ENCODE peak calls at places on chromosomes 6 and 20, in nine cellular contexts. V is HCT116, D is psoas muscle, X is cardiac muscle cell, W is cardiac fibroblast, J is fibroblast of pulmonary artery, B is GM23338, A is fibroblast of mammary gland, S is pancreas. G is an unnamed sample.

GRCh38 chr6:7156666-7157278 is 49.0 kb downstream of the RREB1 start:
- DNase-seq in X (no peak), J (no peak), W (peak), V (no peak), D (peak), B (no peak), A (peak), S (no peak), G (peak)

GRCh38 chr6:35014786-35015185 is 125.7 kb downstream of the ANKS1A start:
- DNase-seq in B (no peak), S (no peak), J (peak), W (peak), X (no peak), A (peak), D (no peak), V (peak), G (peak)

GRCh38 chr6:139855741-139856206 is 481.3 kb upstream of the CITED2 start:
- DNase-seq in V (no peak), B (no peak), D (no peak), W (peak), S (no peak), J (no peak), A (no peak), X (no peak), G (no peak)

GRCh38 chr6:150451767-150452641 is 83.2 kb downstream of the IYD start:
- DNase-seq in X (peak), A (no peak), B (no peak), S (no peak), D (no peak), W (no peak), J (no peak), V (no peak), G (no peak)

GRCh38 chr6:3913077-3913957 is 64.1 kb downstream of the FAM50B start:
- DNase-seq in B (no peak), D (no peak), V (peak), S (peak), A (peak), X (no peak), W (peak), J (peak), G (peak)

GRCh38 chr20:3174442-3175263 is 1.3 kb upstream of the LZTS3 start:
- DNase-seq in V (peak), W (no peak), B (peak), J (peak), A (peak), S (no peak), X (no peak), D (no peak), G (peak)

GRCh38 chr6:154161689-154162088 is 122.6 kb downstream of the OPRM1 start:
- DNase-seq in V (no peak), X (no peak), W (no peak), J (no peak), B (no peak), A (no peak), S (no peak), D (no peak), G (no peak)

GRCh38 chr6:17470953-17471335 is 77.5 kb downstream of the CAP2 start:
- DNase-seq in A (peak), D (no peak), B (no peak), V (no peak), X (no peak), S (no peak), J (peak), W (peak), G (peak)

GRCh38 chr6:144449911-144450690 is 165.0 kb downstream of the UTRN start:
- DNase-seq in X (no peak), V (no peak), A (no peak), S (no peak), B (peak), W (no peak), D (no peak), J (no peak), G (peak)

GRCh38 chr6:12543953-12544352 is 172.6 kb upstream of the PHACTR1 start:
- DNase-seq in S (peak), A (no peak), B (no peak), D (no peak), J (no peak), X (no peak), W (no peak), V (no peak), G (no peak)

GRCh38 chr6:37980222-37980595 is 160.7 kb downstream of the ZFAND3 start:
- DNase-seq in A (no peak), W (peak), X (no peak), B (no peak), S (no peak), V (no peak), J (peak), D (no peak), G (no peak)

GRCh38 chr6:1993049-1993448 is 252.4 kb downstream of the GMDS start:
- DNase-seq in B (no peak), A (peak), X (no peak), J (no peak), W (no peak), D (no peak), V (no peak), S (no peak), G (peak)

DNA sequence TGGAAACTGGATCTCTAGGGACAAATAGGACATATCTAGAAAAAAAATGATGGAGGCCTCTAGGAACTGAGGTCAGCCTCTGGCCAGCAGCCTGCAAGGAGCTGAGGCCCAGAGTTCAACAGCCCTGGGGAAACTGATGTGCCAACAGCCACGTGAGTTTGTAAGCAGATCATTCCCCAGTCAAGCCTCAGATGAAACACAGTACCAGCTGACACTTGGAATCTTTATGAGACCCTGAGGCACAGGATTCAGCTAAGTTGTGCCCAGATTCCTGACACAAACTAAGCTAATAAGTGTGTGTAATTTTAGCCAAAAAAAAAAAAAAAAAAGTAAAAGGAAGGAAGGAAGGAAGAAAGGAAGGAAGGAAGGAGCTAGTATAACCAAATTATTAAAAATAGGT is 1059.8 kb upstream of the MAP3K7 start:
- DNase-seq in J (no peak), D (no peak), X (no peak), S (no peak), B (no peak), A (no peak), W (no peak), V (no peak), G (no peak)
- TF ChIP-seq CTCF in J (no peak), D (no peak), X (no peak), S (no peak), B (no peak), A (no peak), W (no peak), V (no peak), G (no peak)

GRCh38 chr20:18523066-18523465 is 15.3 kb downstream of the SEC23B start:
- DNase-seq in J (no peak), B (no peak), S (no peak), V (no peak), W (no peak), X (no peak), A (no peak), D (no peak), G (no peak)

GRCh38 chr20:18527339-18527738 is 19.6 kb downstream of the SEC23B start:
- DNase-seq in B (no peak), J (no peak), W (no peak), X (no peak), V (no peak), S (no peak), A (no peak), D (no peak), G (no peak)

GRCh38 chr20:18527836-18528235 is 20.1 kb downstream of the SEC23B start:
- DNase-seq in V (no peak), A (peak), X (no peak), W (no peak), J (no peak), S (no peak), B (no peak), D (no peak), G (peak)

DNA sequence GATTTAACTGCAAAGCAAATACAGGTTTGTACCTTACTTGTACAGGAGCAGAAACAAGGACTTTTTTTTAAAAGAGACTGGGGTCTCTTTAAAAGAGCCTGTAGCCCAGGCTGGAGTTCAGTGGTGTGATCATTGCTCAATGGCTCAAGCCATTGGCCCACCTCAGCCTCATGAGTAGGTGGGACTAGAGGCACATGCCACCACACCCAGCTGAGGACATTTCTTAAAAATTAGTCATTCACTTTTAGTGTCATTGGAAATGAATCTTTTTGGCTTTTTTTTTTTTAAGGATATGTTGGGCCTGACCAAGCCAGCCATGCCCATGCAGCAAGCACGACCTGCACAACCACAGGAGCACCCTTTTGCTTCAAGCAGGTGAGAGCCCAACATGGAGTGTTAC is 16.9 kb downstream of the SEC23B start:
- DNase-seq in B (no peak), J (peak), A (peak), X (no peak), V (no peak), W (peak), S (no peak), D (no peak), G (peak)
- H3K4me3 ChIP-seq in B (no peak), J (no peak), A (no peak), X (no peak), V (no peak), W (no peak), S (no peak), D (no peak), G (no peak)

GRCh38 chr6:30238178-30238795 is 25.1 kb upstream of the TRIM26 start:
- DNase-seq in J (peak), A (peak), X (no peak), S (no peak), W (peak), V (peak), D (no peak), B (peak), G (peak)
- TF ChIP-seq CTCF in J (peak), A (peak), X (peak), S (no peak), W (peak), V (peak), D (peak), B (peak), G (peak)

GRCh38 chr6:28125396-28125795 is 987 bp downstream of the ZSCAN16 start:
- DNase-seq in S (no peak), V (no peak), D (no peak), A (no peak), J (no peak), B (no peak), W (no peak), X (no peak), G (no peak)

GRCh38 chr6:28124350-28124970 is at the start of gene ZSCAN16:
- DNase-seq in D (peak), V (peak), J (peak), S (peak), W (peak), B (peak), A (peak), X (peak), G (peak)

DNA sequence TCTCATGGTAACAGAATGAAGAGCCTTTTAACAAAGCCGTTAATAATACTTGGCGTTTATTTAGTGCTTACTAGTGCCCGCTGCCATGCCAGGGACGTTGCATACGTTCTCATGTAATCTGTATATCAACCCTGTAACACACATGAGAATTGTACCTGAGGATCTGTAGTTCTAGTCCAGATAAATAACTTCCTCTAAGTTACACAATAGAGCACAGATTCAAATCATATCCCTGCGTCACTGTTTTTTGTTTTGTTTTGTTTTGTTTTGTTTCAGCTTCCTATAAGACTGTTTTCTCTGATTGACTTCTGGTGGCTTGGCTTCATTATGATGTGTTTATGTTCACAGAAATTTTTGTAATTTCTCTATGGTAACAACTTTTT is 553 bp downstream of the ZSCAN16 start:
- DNase-seq in W (no peak), X (no peak), D (no peak), A (no peak), V (no peak), S (no peak), B (no peak), J (no peak), G (no peak)
- H3K4me3 ChIP-seq in W (peak), X (peak), D (peak), A (peak), V (peak), S (peak), B (peak), J (peak), G (peak)

GRCh38 chr6:14804444-14805210 is 441.2 kb upstream of the JARID2 start:
- DNase-seq in V (no peak), X (peak), B (no peak), S (peak), A (peak), J (peak), D (peak), W (peak), G (peak)
- TF ChIP-seq CTCF in V (no peak), X (peak), B (no peak), S (no peak), A (no peak), J (no peak), D (no peak), W (no peak), G (no peak)

DNA sequence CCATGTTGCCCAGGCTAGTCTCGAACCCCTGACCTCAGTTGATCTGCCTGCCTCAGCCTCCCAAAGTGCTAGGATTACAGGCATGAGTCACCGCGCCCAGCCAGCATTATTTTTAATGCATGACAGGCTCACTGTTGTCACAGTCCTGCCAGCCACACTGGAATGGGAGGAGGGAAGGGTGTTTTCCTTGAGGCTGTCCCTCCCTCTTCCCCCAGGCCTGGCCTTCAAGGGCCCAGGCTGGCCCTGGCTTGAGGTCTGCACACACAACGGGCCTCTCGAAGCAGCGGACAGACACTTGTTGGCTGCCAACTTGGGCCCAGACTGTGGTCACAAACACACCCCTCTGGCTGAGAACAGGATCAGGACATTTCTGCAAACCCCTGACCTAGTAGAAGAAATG is 10.1 kb downstream of the SNTA1 start:
- DNase-seq in W (no peak), J (no peak), D (peak), X (no peak), A (no peak), S (no peak), B (no peak), V (no peak), G (no peak)
- H3K4me3 ChIP-seq in W (no peak), J (no peak), D (no peak), X (no peak), A (no peak), S (no peak), B (no peak), V (no peak), G (no peak)

G was measured in fibroblast of the aortic adventitia.